ENCODE peak calls at places on chromosomes 7 and 10, in six cellular contexts. C is stomach; K is GM23338; R is SK-N-SH; W is CD4-positive, CD25-positive, alpha-beta regulatory T cell; H is WERI-Rb-1. O is an unnamed sample.
A peak's percentile ranks its signal among the peaks of the same experiment; 100 is the strongest.

GRCh38 chr7:123432601-123433000 is 101.8 kb downstream of the IQUB start:
- DNase-seq in C (no peak), K (no peak), R (no peak), W (no peak), H (no peak), O (no peak)

GRCh38 chr7:55335151-55335550 is 30.0 kb upstream of the LANCL2 start:
- DNase-seq in C (no peak), K (no peak), R (no peak), W (no peak), H (no peak), O (no peak)

GRCh38 chr10:95363303-95363912 is 72.6 kb upstream of the PDLIM1 start:
- DNase-seq in C (peak; percentile 40), K (peak; percentile 85), R (peak; percentile 70), W (peak; percentile 49), H (peak; percentile 54), O (peak; percentile 22)

GRCh38 chr10:102540023-102540422 is 36.3 kb downstream of the SUFU start:
- DNase-seq in C (no peak), K (peak; percentile 40), R (peak; percentile 39), W (no peak), H (no peak), O (no peak)

GRCh38 chr10:89241491-89242339 is 9.9 kb downstream of the LIPA start:
- DNase-seq in C (no peak), K (no peak), R (no peak), W (no peak), H (no peak), O (no peak)

GRCh38 chr10:45419673-45420020 is 45.6 kb downstream of the ALOX5 start:
- DNase-seq in C (no peak), K (no peak), R (peak; percentile 59), W (no peak), H (no peak), O (no peak)

GRCh38 chr7:103573479-103574058 is 127.6 kb upstream of the SLC26A5 start:
- DNase-seq in C (no peak), K (peak; percentile 56), R (peak; percentile 27), W (peak; percentile 34), H (no peak), O (no peak)

GRCh38 chr10:70331486-70332268 is 47.9 kb upstream of the NPFFR1 start:
- DNase-seq in C (peak; percentile 35), K (peak; percentile 35), R (peak; percentile 79), W (no peak), H (peak; percentile 35), O (no peak)

GRCh38 chr7:136530831-136531230 is 337.6 kb upstream of the CHRM2 start:
- DNase-seq in C (no peak), K (no peak), R (peak; percentile 21), W (no peak), H (no peak), O (no peak)

GRCh38 chr7:153514006-153514405 is 538.2 kb upstream of the DPP6 start:
- DNase-seq in C (no peak), K (no peak), R (no peak), W (no peak), H (no peak), O (no peak)

GRCh38 chr10:62559481-62560206 is 185.5 kb downstream of the ZNF365 start:
- DNase-seq in C (no peak), K (no peak), R (no peak), W (no peak), H (no peak), O (no peak)

GRCh38 chr10:114246679-114247305 is 7.7 kb downstream of the VWA2 start:
- DNase-seq in C (peak; percentile 45), K (no peak), R (no peak), W (no peak), H (no peak), O (no peak)
- H3K27ac ChIP-seq in C (peak overlapping the region; percentile 84), K (no peak overlapping the region), R (no peak overlapping the region), W (no peak overlapping the region), H (no peak overlapping the region), O (no peak overlapping the region)

DNA sequence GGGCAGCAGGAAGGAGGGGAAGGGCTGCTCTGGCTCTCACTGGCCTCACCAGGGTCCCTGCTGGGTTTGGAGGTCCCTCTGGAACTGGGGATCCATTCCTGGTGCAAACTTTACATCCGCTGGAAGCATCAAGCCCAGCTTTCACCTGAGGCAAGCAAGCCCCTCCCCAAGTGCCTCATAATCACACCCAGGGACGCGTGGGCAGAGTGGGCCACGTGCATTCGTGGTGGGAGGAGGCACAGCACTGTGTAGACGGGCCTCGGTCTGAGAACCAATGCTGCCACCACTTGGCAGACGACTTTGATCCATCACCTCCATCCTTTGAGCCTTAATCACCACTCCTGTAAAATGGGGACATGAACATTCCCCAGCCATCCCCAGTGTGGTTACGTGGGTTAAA is 74.1 kb downstream of the VWA2 start:
- DNase-seq in C (no peak), K (no peak), R (no peak), W (no peak), H (no peak), O (no peak)
- H3K27ac ChIP-seq in C (no peak overlapping the region), K (no peak overlapping the region), R (no peak overlapping the region), W (no peak overlapping the region), H (no peak overlapping the region), O (no peak overlapping the region)

DNA sequence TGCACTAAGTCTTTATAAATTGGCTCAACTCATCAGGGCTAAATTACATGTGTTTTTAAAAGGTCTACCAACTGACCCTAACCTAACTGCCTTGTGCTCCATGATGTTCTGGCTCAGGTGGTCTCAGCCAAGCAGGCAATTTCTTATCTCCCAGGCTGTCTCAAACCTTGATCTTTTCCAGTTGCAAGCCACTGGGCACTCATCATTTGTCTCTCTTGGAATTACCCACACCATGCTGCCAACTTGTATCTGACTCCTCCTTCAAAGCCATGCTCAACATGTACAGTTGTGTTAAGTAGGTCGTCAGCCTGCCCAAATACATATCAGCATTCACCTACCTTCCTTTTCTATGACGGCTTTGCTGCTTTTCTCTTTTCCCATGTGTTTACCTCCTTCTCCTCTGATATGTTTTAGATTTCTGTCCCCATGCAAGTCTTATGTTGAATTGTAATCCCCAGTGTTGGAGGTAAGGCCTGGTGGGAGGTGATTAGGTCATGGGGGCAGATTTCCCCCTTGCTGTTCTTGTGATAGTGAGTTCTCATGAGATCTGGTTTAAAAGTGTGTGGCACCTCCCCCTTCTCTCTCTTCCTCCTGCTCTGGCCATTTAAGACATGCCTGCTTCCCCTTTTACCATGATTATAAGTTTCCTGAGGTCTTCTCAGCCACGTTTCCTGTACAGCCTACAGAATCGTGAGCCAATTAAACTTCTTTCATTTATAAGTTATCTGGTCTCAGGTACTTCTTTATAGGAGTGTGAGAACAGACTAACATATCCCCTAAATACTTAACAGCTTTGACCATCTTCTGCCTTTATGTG is 130.0 kb downstream of the ELAPOR2 start:
- DNase-seq in C (no peak), K (no peak), R (no peak), W (no peak), H (no peak), O (no peak)
- H3K27ac ChIP-seq in C (no peak overlapping the region), K (no peak overlapping the region), R (no peak overlapping the region), W (no peak overlapping the region), H (no peak overlapping the region), O (no peak overlapping the region)

DNA sequence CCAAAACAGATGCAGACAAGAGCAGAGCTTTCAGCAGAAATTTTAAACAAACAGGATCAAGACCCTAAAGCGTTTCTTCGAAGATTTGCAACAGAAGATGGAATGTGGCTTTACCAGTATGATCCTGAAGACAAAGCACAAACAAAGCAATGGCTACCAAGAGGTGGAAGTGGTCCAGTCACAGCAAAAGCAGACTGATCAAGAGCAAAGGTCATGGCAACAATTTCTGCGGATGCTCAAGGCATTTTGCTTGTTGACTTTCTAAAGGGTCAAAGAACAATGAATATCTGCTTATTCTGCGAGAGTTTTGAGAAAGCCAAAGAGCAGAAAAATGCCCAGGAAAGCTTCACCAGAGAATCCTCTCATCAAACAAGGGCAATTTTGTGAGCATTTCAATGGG is 130.4 kb downstream of the MBL2 start:
- DNase-seq in C (no peak), K (no peak), R (no peak), W (no peak), H (no peak), O (no peak)
- H3K27ac ChIP-seq in C (no peak overlapping the region), K (no peak overlapping the region), R (no peak overlapping the region), W (no peak overlapping the region), H (no peak overlapping the region), O (no peak overlapping the region)

GRCh38 chr10:77247076-77247561 is 390.5 kb downstream of the KCNMA1 start:
- DNase-seq in C (no peak), K (no peak), R (no peak), W (no peak), H (no peak), O (no peak)
- H3K27ac ChIP-seq in C (peak overlapping the region; percentile 43), K (no peak overlapping the region), R (no peak overlapping the region), W (no peak overlapping the region), H (no peak overlapping the region), O (no peak overlapping the region)

O was measured in iPS DF 6.9.